ENCODE peak calls at places on chromosomes 16 and 17, in four cellular contexts. N, D, X and I are unnamed samples.

GRCh38 chr17:7755095-7755890 is 37.7 kb downstream of the DNAH2 start:
- DNase-seq in N (no peak), D (no peak), X (no peak), I (no peak)

GRCh38 chr16:7867831-7868230 is 535.2 kb downstream of the RBFOX1 start:
- DNase-seq in N (no peak), D (no peak), X (no peak), I (no peak)

GRCh38 chr17:68460096-68460495 is 2.8 kb upstream of the WIPI1 start:
- DNase-seq in N (no peak), D (no peak), X (no peak), I (no peak)

GRCh38 chr17:40598021-40598927 is 33.0 kb upstream of the CCR7 start:
- DNase-seq in N (no peak), D (no peak), X (no peak), I (peak; percentile 53)

GRCh38 chr17:72943826-72944689 is 148.4 kb downstream of the SLC39A11 start:
- DNase-seq in N (no peak), D (no peak), X (no peak), I (no peak)

GRCh38 chr17:75088465-75088895 is 726 bp downstream of the SLC16A5 start:
- DNase-seq in N (no peak), D (no peak), X (no peak), I (no peak)

GRCh38 chr17:1647802-1648581 is 1.7 kb downstream of the RILP start:
- DNase-seq in N (peak; percentile 26), D (peak; percentile 57), X (no peak), I (peak; percentile 18)

GRCh38 chr17:63817736-63818385 is 9.4 kb upstream of the PSMC5 start:
- DNase-seq in N (no peak), D (no peak), X (no peak), I (no peak)

GRCh38 chr16:85867189-85867588 is 31.8 kb upstream of the IRF8 start:
- DNase-seq in N (no peak), D (no peak), X (no peak), I (no peak)

GRCh38 chr16:48054881-48055601 is 100.8 kb downstream of the ABCC12 start:
- DNase-seq in N (peak; percentile 63), D (peak; percentile 28), X (peak; percentile 27), I (peak; percentile 71)

GRCh38 chr16:56195151-56195550 is 3.9 kb downstream of the GNAO1 start:
- DNase-seq in N (peak; percentile 3), D (no peak), X (no peak), I (no peak)

GRCh38 chr17:14138649-14139048 is 69.3 kb downstream of the COX10 start:
- DNase-seq in N (no peak), D (no peak), X (no peak), I (no peak)

GRCh38 chr17:19354123-19354522 is 8.4 kb downstream of the B9D1 start:
- DNase-seq in N (peak; percentile 95), D (no peak), X (no peak), I (no peak)

GRCh38 chr17:75843577-75844529 is at the start of gene UNC13D:
- DNase-seq in N (no peak), D (no peak), X (no peak), I (peak; percentile 81)

GRCh38 chr17:81048827-81049371 is 13.9 kb downstream of the BAIAP2 start:
- DNase-seq in N (no peak), D (no peak), X (no peak), I (no peak)

GRCh38 chr17:36980281-36980761 is 31.6 kb downstream of the AATF start:
- DNase-seq in N (no peak), D (no peak), X (no peak), I (no peak)

GRCh38 chr16:88790312-88791150 is 5.5 kb upstream of the PIEZO1 start:
- DNase-seq in N (peak; percentile 33), D (no peak), X (no peak), I (peak; percentile 63)

GRCh38 chr17:14245002-14245401 is 8.3 kb upstream of the CDRT15 start:
- DNase-seq in N (no peak), D (no peak), X (no peak), I (no peak)

GRCh38 chr16:15827709-15828343 is 29.0 kb downstream of the MYH11 start:
- DNase-seq in N (no peak), D (no peak), X (no peak), I (no peak)

GRCh38 chr17:28488154-28488883 is 14.9 kb downstream of the SLC13A2 start:
- DNase-seq in N (no peak), D (no peak), X (peak; percentile 28), I (no peak)

GRCh38 chr17:57782642-57783337 is 37.7 kb upstream of the CCDC182 start:
- DNase-seq in N (no peak), D (no peak), X (no peak), I (no peak)

GRCh38 chr17:79777844-79778503 is at the start of gene CBX2:
- DNase-seq in N (peak; percentile 53), D (peak; percentile 88), X (peak; percentile 73), I (peak; percentile 99)

GRCh38 chr16:7397901-7398300 is 65.3 kb downstream of the RBFOX1 start:
- DNase-seq in N (peak; percentile 84), D (no peak), X (no peak), I (no peak)

GRCh38 chr17:4247361-4247980 is 16.3 kb downstream of the ANKFY1 start:
- DNase-seq in N (no peak), D (no peak), X (no peak), I (no peak)

GRCh38 chr16:22813946-22814325 is at the start of gene HS3ST2:
- DNase-seq in N (peak; percentile 24), D (peak; percentile 46), X (peak; percentile 24), I (no peak)

GRCh38 chr16:57976331-57976796 is 5.4 kb upstream of the CNGB1 start:
- DNase-seq in N (peak; percentile 38), D (no peak), X (no peak), I (no peak)

GRCh38 chr17:30000755-30001257 is 59.4 kb downstream of the EFCAB5 start:
- DNase-seq in N (no peak), D (no peak), X (no peak), I (no peak)

GRCh38 chr16:88810166-88810867 is 1.4 kb downstream of the APRT start:
- DNase-seq in N (no peak), D (no peak), X (no peak), I (no peak)

GRCh38 chr16:55943257-55943656 is 68.1 kb upstream of the CES5A start:
- DNase-seq in N (peak; percentile 34), D (no peak), X (no peak), I (no peak)

GRCh38 chr17:82775033-82775823 is 23.4 kb downstream of the TBCD start:
- DNase-seq in N (peak; percentile 38), D (peak; percentile 63), X (peak; percentile 53), I (peak; percentile 84)

DNA sequence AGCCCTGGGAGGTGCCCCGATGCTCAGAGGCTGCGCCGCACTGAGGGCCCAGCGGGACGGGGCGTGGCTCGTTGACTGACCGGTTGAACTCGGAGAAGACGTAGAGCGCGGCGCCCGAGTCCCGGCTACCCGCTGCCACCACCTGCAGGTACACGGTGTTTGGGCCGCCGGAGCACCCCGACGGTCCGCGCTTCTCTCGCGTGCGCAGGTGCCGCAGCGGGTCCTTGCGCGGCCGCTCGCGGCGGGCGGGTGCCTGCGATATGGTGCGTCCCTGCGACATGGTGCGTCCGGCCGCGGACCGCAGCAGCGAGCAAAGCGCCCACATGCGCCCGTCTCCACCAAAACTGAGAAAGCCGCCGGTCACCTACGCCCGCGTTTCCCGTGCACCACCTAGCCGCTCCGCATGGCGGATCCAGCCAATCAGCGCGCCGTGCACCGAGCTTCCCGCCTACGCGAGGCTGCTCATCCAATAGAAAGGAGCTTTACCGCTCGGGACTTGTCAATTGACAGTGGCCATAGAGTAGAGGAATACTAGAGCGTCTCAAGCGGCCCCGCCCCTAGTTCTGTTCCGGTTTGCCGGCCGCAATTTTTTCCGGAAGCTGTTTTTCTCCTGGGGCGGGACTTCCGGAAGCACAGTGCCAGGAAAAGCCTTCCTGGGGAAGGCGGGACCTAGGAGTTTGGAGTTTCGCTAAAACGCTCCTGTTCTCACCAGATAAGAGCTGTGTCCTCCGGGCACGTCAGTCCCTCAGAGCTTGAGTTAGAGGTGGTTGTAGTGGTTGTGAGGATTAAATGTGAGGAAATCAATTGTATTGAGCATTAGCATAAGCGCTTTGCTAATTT is at the start of gene ELAC2:
- DNase-seq in N (peak; percentile 99), D (peak; percentile 98), X (peak; percentile 92), I (peak; percentile 97)
- TF ChIP-seq CTCF in N (no peak), D (no peak), X (peak; percentile 30), I (no peak)

DNA sequence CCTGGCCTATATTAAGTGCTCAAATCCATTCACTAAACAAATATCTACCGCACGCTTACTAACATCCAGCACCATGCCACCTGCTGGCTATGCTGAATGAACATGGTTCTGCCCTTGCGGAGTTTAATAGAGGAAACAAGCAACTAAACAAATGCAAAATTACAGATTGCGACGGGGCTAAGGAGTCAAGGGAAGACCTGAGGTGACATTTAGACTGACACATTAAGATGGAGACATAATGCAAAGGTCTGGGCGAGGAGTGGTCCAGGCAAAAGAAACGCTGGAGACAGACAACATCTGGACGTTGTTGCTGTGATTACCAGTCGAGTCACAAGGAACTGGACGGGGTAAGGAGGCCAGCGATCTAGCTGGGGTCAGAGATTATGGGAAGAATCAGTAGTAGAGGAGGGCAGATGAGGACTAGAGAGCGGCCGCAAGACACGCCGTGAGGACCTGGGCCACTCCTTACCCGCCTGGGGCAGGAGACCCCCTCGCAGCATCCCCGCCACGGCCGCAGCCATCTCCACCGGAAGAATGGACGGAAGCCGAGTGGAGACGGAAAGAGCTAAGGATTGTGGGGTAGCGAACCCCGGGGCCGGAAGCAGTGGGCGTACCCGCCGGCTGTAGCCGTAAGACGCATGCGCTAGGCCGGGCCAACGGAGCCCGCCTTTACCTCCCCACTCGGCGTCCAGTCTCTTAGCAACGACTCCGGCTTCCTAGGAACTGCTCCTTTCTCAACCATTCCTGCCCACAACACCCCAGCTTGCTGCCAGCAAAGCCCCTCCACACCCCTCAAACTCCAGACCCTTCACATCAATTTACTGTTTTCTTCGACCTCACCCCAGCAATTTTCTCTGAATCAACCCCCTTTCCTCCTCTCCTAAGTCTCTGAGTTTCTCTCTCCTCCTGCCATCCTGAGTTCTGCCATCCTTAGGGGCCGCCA is at the start of the genes LRRC46 and MRPL10:
- DNase-seq in N (peak; percentile 89), D (peak; percentile 95), X (peak; percentile 85), I (peak; percentile 96)
- TF ChIP-seq CTCF in N (peak; percentile 57), D (no peak), X (peak; percentile 57), I (no peak)

DNA sequence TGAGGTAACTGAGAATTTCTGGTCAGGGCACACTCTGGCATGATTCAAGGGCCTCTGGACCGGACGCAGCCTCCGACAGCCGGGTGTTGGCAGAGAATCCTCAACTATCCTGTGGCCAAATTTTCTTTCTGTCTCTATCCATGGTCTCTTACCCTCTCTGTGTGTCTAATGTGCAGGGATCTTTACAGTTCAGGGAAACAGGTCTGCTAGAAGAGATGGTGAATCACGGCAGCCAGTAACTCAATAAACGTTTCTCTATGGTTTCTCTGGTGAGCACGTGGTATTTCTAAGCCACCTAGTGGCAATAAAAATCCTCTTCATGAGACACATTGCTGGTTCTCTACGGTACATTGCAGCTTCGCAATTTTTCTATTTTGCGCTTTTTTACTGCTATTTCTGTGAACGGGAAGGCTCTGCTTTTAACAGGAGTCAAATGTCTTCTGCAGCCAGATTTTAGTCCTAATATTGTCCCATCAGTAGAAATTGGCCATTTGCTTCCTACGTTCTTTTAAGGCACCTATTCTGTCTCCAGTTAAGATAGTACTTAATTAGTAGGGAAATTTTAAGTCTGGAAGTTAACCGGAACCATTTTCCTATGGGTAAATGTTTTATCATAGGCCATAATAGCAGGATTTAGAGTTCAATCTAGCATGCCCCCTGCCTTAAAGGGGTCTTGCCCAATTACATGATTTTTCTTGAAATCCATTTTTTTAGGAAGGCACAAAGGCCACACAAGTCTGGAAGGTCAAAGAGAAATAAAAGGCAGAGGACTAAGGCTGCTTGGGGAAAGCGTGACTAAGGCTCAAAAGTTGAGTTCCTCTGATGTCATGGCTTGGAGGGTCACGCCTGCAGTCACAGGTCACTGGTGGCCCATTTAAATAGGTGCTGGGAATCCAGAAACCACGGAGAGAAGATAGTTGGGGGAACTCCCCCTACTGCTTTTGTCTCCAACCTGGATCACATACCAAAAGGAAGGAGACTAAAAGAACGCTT is 31.5 kb downstream of the QPRT start:
- DNase-seq in N (peak; percentile 69), D (no peak), X (no peak), I (peak; percentile 66)
- TF ChIP-seq CTCF in N (peak; percentile 70), D (peak; percentile 56), X (peak; percentile 67), I (no peak)

GRCh38 chr17:17258998-17259397 is 22.0 kb upstream of the FLCN start:
- DNase-seq in N (no peak), D (no peak), X (no peak), I (no peak)
- TF ChIP-seq CTCF in N (no peak), D (no peak), X (no peak), I (no peak)